ENCODE peak calls at places on chromosomes 12 and 14, in ten cellular contexts. One of them, this sample, is unnamed. For H3K36me3 and H3K4me1, the result is how much of the 10 kb centered on the place peaks cover.

GRCh38 chr12:23884909-23885308 is 64.6 kb downstream of the SOX5 start:
- DNase-seq in gastrocnemius medialis: no peak
- DNase-seq in mesendoderm: peak
- DNase-seq in A673: no peak
- DNase-seq in CD4-positive, CD25-positive, alpha-beta regulatory T cell: no peak
- DNase-seq in spleen: no peak
- DNase-seq in stomach: no peak
- DNase-seq in left ventricle myocardium inferior: no peak
- DNase-seq in colonic mucosa: no peak
- DNase-seq in Panc1: no peak
- DNase-seq in this sample: no peak

GRCh38 chr12:117456076-117456475 is 94.7 kb upstream of the NOS1 start:
- DNase-seq in gastrocnemius medialis: no peak
- DNase-seq in mesendoderm: no peak
- DNase-seq in A673: no peak
- DNase-seq in CD4-positive, CD25-positive, alpha-beta regulatory T cell: no peak
- DNase-seq in spleen: peak
- DNase-seq in stomach: no peak
- DNase-seq in left ventricle myocardium inferior: no peak
- DNase-seq in colonic mucosa: no peak
- DNase-seq in Panc1: no peak
- DNase-seq in this sample: no peak

GRCh38 chr12:131137009-131137835 is 183.5 kb downstream of the ADGRD1 start:
- DNase-seq in gastrocnemius medialis: no peak
- DNase-seq in mesendoderm: no peak
- DNase-seq in A673: no peak
- DNase-seq in CD4-positive, CD25-positive, alpha-beta regulatory T cell: no peak
- DNase-seq in spleen: peak
- DNase-seq in stomach: no peak
- DNase-seq in left ventricle myocardium inferior: no peak
- DNase-seq in colonic mucosa: no peak
- DNase-seq in Panc1: no peak
- DNase-seq in this sample: no peak

GRCh38 chr12:64937466-64937865 is 113.0 kb downstream of the TBC1D30 start:
- DNase-seq in gastrocnemius medialis: no peak
- DNase-seq in mesendoderm: no peak
- DNase-seq in A673: no peak
- DNase-seq in CD4-positive, CD25-positive, alpha-beta regulatory T cell: no peak
- DNase-seq in spleen: no peak
- DNase-seq in stomach: no peak
- DNase-seq in left ventricle myocardium inferior: no peak
- DNase-seq in colonic mucosa: no peak
- DNase-seq in Panc1: no peak
- DNase-seq in this sample: no peak

GRCh38 chr12:81120961-81121360 is 43.1 kb downstream of the ACSS3 start:
- DNase-seq in gastrocnemius medialis: no peak
- DNase-seq in mesendoderm: no peak
- DNase-seq in A673: no peak
- DNase-seq in CD4-positive, CD25-positive, alpha-beta regulatory T cell: no peak
- DNase-seq in spleen: no peak
- DNase-seq in stomach: no peak
- DNase-seq in left ventricle myocardium inferior: no peak
- DNase-seq in colonic mucosa: no peak
- DNase-seq in Panc1: no peak
- DNase-seq in this sample: no peak

GRCh38 chr14:90625445-90625844 is 190.8 kb downstream of the TTC7B start:
- DNase-seq in gastrocnemius medialis: peak
- DNase-seq in mesendoderm: no peak
- DNase-seq in A673: no peak
- DNase-seq in CD4-positive, CD25-positive, alpha-beta regulatory T cell: no peak
- DNase-seq in spleen: no peak
- DNase-seq in stomach: no peak
- DNase-seq in left ventricle myocardium inferior: no peak
- DNase-seq in colonic mucosa: no peak
- DNase-seq in Panc1: no peak
- DNase-seq in this sample: no peak

GRCh38 chr12:95796982-95797289 is 6.4 kb upstream of the NTN4 start:
- DNase-seq in gastrocnemius medialis: no peak
- DNase-seq in mesendoderm: no peak
- DNase-seq in A673: no peak
- DNase-seq in CD4-positive, CD25-positive, alpha-beta regulatory T cell: no peak
- DNase-seq in spleen: no peak
- DNase-seq in stomach: no peak
- DNase-seq in left ventricle myocardium inferior: no peak
- DNase-seq in colonic mucosa: no peak
- DNase-seq in Panc1: no peak
- DNase-seq in this sample: no peak

GRCh38 chr14:65170768-65171251 is 68.5 kb upstream of the MAX start:
- DNase-seq in gastrocnemius medialis: no peak
- DNase-seq in mesendoderm: peak
- DNase-seq in A673: peak
- DNase-seq in CD4-positive, CD25-positive, alpha-beta regulatory T cell: peak
- DNase-seq in spleen: peak
- DNase-seq in stomach: no peak
- DNase-seq in left ventricle myocardium inferior: no peak
- DNase-seq in colonic mucosa: peak
- DNase-seq in Panc1: no peak
- DNase-seq in this sample: peak

GRCh38 chr12:54285150-54286041 is 4.9 kb downstream of the HNRNPA1 start:
- DNase-seq in gastrocnemius medialis: no peak
- DNase-seq in mesendoderm: no peak
- DNase-seq in A673: no peak
- DNase-seq in CD4-positive, CD25-positive, alpha-beta regulatory T cell: no peak
- DNase-seq in spleen: no peak
- DNase-seq in stomach: no peak
- DNase-seq in left ventricle myocardium inferior: no peak
- DNase-seq in colonic mucosa: no peak
- DNase-seq in Panc1: no peak
- DNase-seq in this sample: no peak

GRCh38 chr12:71415336-71416231 is 24.0 kb upstream of the LGR5 start:
- DNase-seq in gastrocnemius medialis: no peak
- DNase-seq in mesendoderm: peak
- DNase-seq in A673: peak
- DNase-seq in CD4-positive, CD25-positive, alpha-beta regulatory T cell: peak
- DNase-seq in spleen: no peak
- DNase-seq in stomach: no peak
- DNase-seq in left ventricle myocardium inferior: no peak
- DNase-seq in colonic mucosa: peak
- DNase-seq in Panc1: peak
- DNase-seq in this sample: peak

GRCh38 chr14:98953544-98954346 is 318.3 kb downstream of the BCL11B start:
- DNase-seq in gastrocnemius medialis: peak
- DNase-seq in mesendoderm: no peak
- DNase-seq in A673: no peak
- DNase-seq in CD4-positive, CD25-positive, alpha-beta regulatory T cell: no peak
- DNase-seq in spleen: no peak
- DNase-seq in stomach: peak
- DNase-seq in left ventricle myocardium inferior: no peak
- DNase-seq in colonic mucosa: peak
- DNase-seq in Panc1: no peak
- DNase-seq in this sample: no peak

GRCh38 chr14:59265808-59266207 is 77.3 kb downstream of the DAAM1 start:
- DNase-seq in gastrocnemius medialis: no peak
- DNase-seq in mesendoderm: no peak
- DNase-seq in A673: no peak
- DNase-seq in CD4-positive, CD25-positive, alpha-beta regulatory T cell: peak
- DNase-seq in spleen: no peak
- DNase-seq in stomach: no peak
- DNase-seq in left ventricle myocardium inferior: no peak
- DNase-seq in colonic mucosa: no peak
- DNase-seq in Panc1: no peak
- DNase-seq in this sample: no peak

GRCh38 chr12:7751394-7751793 is 4.2 kb upstream of the CLEC4C start:
- DNase-seq in gastrocnemius medialis: no peak
- DNase-seq in mesendoderm: no peak
- DNase-seq in A673: no peak
- DNase-seq in CD4-positive, CD25-positive, alpha-beta regulatory T cell: no peak
- DNase-seq in spleen: no peak
- DNase-seq in stomach: no peak
- DNase-seq in left ventricle myocardium inferior: no peak
- DNase-seq in colonic mucosa: no peak
- DNase-seq in Panc1: no peak
- DNase-seq in this sample: no peak

DNA sequence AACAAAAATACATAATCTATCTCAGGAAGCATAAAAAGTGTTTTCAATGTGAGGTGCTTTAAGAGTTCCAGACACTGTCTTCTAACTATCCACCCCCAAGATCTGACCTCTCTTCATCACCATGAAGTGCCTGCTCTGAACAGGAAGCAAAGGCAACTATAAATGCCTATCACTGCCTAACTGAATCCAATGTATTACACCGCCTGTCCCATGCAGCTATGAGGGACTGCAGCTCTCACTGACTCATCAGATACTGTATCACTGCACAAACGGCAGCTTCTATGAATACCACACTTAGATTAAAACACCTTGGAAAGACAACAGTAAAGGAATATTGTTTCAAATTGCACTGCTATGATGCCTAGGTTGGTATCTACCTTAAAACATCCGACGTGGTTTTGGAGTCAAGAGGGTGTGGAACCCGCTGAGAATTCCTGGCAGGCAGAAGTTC is 314.4 kb downstream of the MED13L start:
- DNase-seq in gastrocnemius medialis: no peak
- DNase-seq in mesendoderm: no peak
- DNase-seq in A673: no peak
- DNase-seq in CD4-positive, CD25-positive, alpha-beta regulatory T cell: no peak
- DNase-seq in spleen: no peak
- DNase-seq in stomach: no peak
- DNase-seq in left ventricle myocardium inferior: no peak
- DNase-seq in colonic mucosa: no peak
- DNase-seq in Panc1: no peak
- DNase-seq in this sample: no peak
- H3K36me3 ChIP-seq in gastrocnemius medialis: under half
- H3K36me3 ChIP-seq in mesendoderm: under half
- H3K36me3 ChIP-seq in A673: half or more
- H3K36me3 ChIP-seq in CD4-positive, CD25-positive, alpha-beta regulatory T cell: half or more
- H3K36me3 ChIP-seq in spleen: under half
- H3K36me3 ChIP-seq in stomach: half or more
- H3K36me3 ChIP-seq in left ventricle myocardium inferior: half or more
- H3K36me3 ChIP-seq in colonic mucosa: under half
- H3K36me3 ChIP-seq in Panc1: under half
- H3K36me3 ChIP-seq in this sample: half or more

GRCh38 chr12:53097207-53097563 is 282 bp upstream of the IGFBP6 start:
- DNase-seq in gastrocnemius medialis: no peak
- DNase-seq in mesendoderm: peak
- DNase-seq in A673: peak
- DNase-seq in CD4-positive, CD25-positive, alpha-beta regulatory T cell: no peak
- DNase-seq in spleen: no peak
- DNase-seq in stomach: no peak
- DNase-seq in left ventricle myocardium inferior: peak
- DNase-seq in colonic mucosa: no peak
- DNase-seq in Panc1: no peak
- DNase-seq in this sample: no peak

GRCh38 chr12:53097564-53098353 is at the start of gene IGFBP6:
- DNase-seq in gastrocnemius medialis: no peak
- DNase-seq in mesendoderm: peak
- DNase-seq in A673: peak
- DNase-seq in CD4-positive, CD25-positive, alpha-beta regulatory T cell: peak
- DNase-seq in spleen: peak
- DNase-seq in stomach: peak
- DNase-seq in left ventricle myocardium inferior: peak
- DNase-seq in colonic mucosa: peak
- DNase-seq in Panc1: no peak
- DNase-seq in this sample: peak

GRCh38 chr12:53098354-53098981 is 1.0 kb downstream of the IGFBP6 start:
- DNase-seq in gastrocnemius medialis: no peak
- DNase-seq in mesendoderm: peak
- DNase-seq in A673: peak
- DNase-seq in CD4-positive, CD25-positive, alpha-beta regulatory T cell: peak
- DNase-seq in spleen: no peak
- DNase-seq in stomach: peak
- DNase-seq in left ventricle myocardium inferior: peak
- DNase-seq in colonic mucosa: peak
- DNase-seq in Panc1: no peak
- DNase-seq in this sample: no peak

GRCh38 chr12:53100466-53101151 is 2.7 kb upstream of the SOAT2 start:
- DNase-seq in gastrocnemius medialis: no peak
- DNase-seq in mesendoderm: no peak
- DNase-seq in A673: no peak
- DNase-seq in CD4-positive, CD25-positive, alpha-beta regulatory T cell: no peak
- DNase-seq in spleen: no peak
- DNase-seq in stomach: peak
- DNase-seq in left ventricle myocardium inferior: no peak
- DNase-seq in colonic mucosa: peak
- DNase-seq in Panc1: no peak
- DNase-seq in this sample: no peak

DNA sequence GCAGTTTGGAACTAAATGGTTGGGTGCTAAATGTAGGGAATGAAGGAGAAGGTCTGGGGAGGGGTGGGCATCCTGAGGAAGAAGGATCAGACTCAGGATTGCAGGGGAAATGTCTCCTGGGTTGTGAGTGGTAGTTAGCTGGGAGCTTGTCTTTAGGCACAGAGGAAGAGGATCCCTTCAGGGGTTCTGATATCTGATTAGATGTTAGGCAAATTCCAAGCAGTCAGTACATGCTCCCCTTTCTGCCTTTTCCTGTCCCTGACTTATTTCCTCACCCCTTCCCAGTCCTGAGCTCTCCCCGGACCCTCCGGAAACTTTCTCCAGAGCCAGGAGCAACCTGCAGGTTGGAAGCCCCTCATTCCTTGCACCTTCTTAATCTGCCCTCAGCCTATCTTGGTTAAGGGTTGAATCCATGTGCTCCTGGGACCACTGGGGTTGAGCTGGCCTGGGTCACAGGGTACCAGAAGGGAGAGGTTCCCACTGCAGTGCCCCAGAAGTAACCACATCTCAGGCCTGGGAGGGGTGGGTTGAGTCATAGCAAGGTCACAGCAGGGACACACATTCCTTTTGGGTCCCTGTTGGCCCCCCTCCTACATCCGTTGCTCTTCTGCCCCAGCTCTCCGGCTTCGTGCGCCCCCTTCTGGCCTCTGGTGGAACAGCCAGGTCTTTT is 1.6 kb downstream of the IGFBP6 start:
- DNase-seq in gastrocnemius medialis: peak
- DNase-seq in mesendoderm: peak
- DNase-seq in A673: peak
- DNase-seq in CD4-positive, CD25-positive, alpha-beta regulatory T cell: peak
- DNase-seq in spleen: peak
- DNase-seq in stomach: peak
- DNase-seq in left ventricle myocardium inferior: peak
- DNase-seq in colonic mucosa: peak
- DNase-seq in Panc1: peak
- DNase-seq in this sample: peak
- H3K4me3 ChIP-seq in gastrocnemius medialis: peak
- H3K4me3 ChIP-seq in mesendoderm: no peak
- H3K4me3 ChIP-seq in A673: peak
- H3K4me3 ChIP-seq in CD4-positive, CD25-positive, alpha-beta regulatory T cell: no peak
- H3K4me3 ChIP-seq in spleen: peak
- H3K4me3 ChIP-seq in stomach: peak
- H3K4me3 ChIP-seq in left ventricle myocardium inferior: peak
- H3K4me3 ChIP-seq in colonic mucosa: no peak
- H3K4me3 ChIP-seq in Panc1: no peak
- H3K4me3 ChIP-seq in this sample: no peak

GRCh38 chr14:93975791-93976476 is 436 bp downstream of the ASB2 start:
- DNase-seq in gastrocnemius medialis: no peak
- DNase-seq in mesendoderm: peak
- DNase-seq in A673: no peak
- DNase-seq in CD4-positive, CD25-positive, alpha-beta regulatory T cell: peak
- DNase-seq in spleen: no peak
- DNase-seq in stomach: no peak
- DNase-seq in left ventricle myocardium inferior: no peak
- DNase-seq in colonic mucosa: no peak
- DNase-seq in Panc1: no peak
- DNase-seq in this sample: no peak
- H3K4me1 ChIP-seq in gastrocnemius medialis: half or more
- H3K4me1 ChIP-seq in mesendoderm: under half
- H3K4me1 ChIP-seq in A673: under half
- H3K4me1 ChIP-seq in CD4-positive, CD25-positive, alpha-beta regulatory T cell: half or more
- H3K4me1 ChIP-seq in spleen: under half
- H3K4me1 ChIP-seq in stomach: under half
- H3K4me1 ChIP-seq in left ventricle myocardium inferior: half or more
- H3K4me1 ChIP-seq in colonic mucosa: under half
- H3K4me1 ChIP-seq in Panc1: under half
- H3K4me1 ChIP-seq in this sample: under half

GRCh38 chr12:113292547-113292946 is 42.4 kb downstream of the SLC8B1 start:
- DNase-seq in gastrocnemius medialis: no peak
- DNase-seq in mesendoderm: no peak
- DNase-seq in A673: no peak
- DNase-seq in CD4-positive, CD25-positive, alpha-beta regulatory T cell: no peak
- DNase-seq in spleen: no peak
- DNase-seq in stomach: no peak
- DNase-seq in left ventricle myocardium inferior: no peak
- DNase-seq in colonic mucosa: no peak
- DNase-seq in Panc1: no peak
- DNase-seq in this sample: no peak
- H3K36me3 ChIP-seq in gastrocnemius medialis: under half
- H3K36me3 ChIP-seq in mesendoderm: under half
- H3K36me3 ChIP-seq in A673: under half
- H3K36me3 ChIP-seq in CD4-positive, CD25-positive, alpha-beta regulatory T cell: under half
- H3K36me3 ChIP-seq in spleen: under half
- H3K36me3 ChIP-seq in stomach: half or more
- H3K36me3 ChIP-seq in left ventricle myocardium inferior: half or more
- H3K36me3 ChIP-seq in colonic mucosa: under half
- H3K36me3 ChIP-seq in Panc1: under half
- H3K36me3 ChIP-seq in this sample: half or more

This sample was measured in naive thymus-derived CD4-positive, alpha-beta T cell.